ENCODE peak calls at places on chromosomes 3 and 15, in seven cellular contexts. W is HEK293T, Q is dorsolateral prefrontal cortex, P is adrenal gland, Y is right cardiac atrium, T is germinal center, O is stromal cell of bone marrow. R is an unnamed sample.
A peak's percentile ranks its signal among the peaks of the same experiment; 100 is the strongest.

GRCh38 chr3:138381950-138382715 is 33.8 kb downstream of the MRAS start:
- DNase-seq in W (no peak), Q (no peak), P (peak; percentile 85), Y (peak; percentile 85), T (no peak), O (peak; percentile 34), R (peak; percentile 93)

GRCh38 chr15:51576911-51577500 is 45.6 kb downstream of the DMXL2 start:
- DNase-seq in W (peak; percentile 4), Q (no peak), P (peak; percentile 21), Y (no peak), T (no peak), O (peak; percentile 59), R (no peak)

GRCh38 chr15:69595009-69595825 is 142.6 kb downstream of the RPLP1 start:
- DNase-seq in W (no peak), Q (no peak), P (peak; percentile 48), Y (peak; percentile 69), T (no peak), O (no peak), R (no peak)

GRCh38 chr3:139287557-139287956 is 56.3 kb upstream of the MRPS22 start:
- DNase-seq in W (no peak), Q (no peak), P (no peak), Y (no peak), T (no peak), O (no peak), R (no peak)

GRCh38 chr3:45737222-45737621 is 48.0 kb downstream of the SACM1L start:
- DNase-seq in W (no peak), Q (no peak), P (no peak), Y (no peak), T (no peak), O (no peak), R (no peak)

GRCh38 chr3:128457918-128458317 is 8.8 kb downstream of the DNAJB8 start:
- DNase-seq in W (no peak), Q (no peak), P (no peak), Y (no peak), T (no peak), O (no peak), R (peak; percentile 52)

GRCh38 chr3:129383292-129383860 is 45.1 kb downstream of the EFCAB12 start:
- DNase-seq in W (peak; percentile 81), Q (peak; percentile 58), P (peak; percentile 78), Y (peak; percentile 59), T (peak; percentile 86), O (no peak), R (no peak)

GRCh38 chr3:30835667-30836066 is 58.8 kb downstream of the GADL1 start:
- DNase-seq in W (no peak), Q (no peak), P (no peak), Y (no peak), T (no peak), O (no peak), R (no peak)

GRCh38 chr3:14775574-14775973 is 43.2 kb upstream of the FGD5 start:
- DNase-seq in W (no peak), Q (no peak), P (no peak), Y (no peak), T (no peak), O (no peak), R (no peak)

GRCh38 chr3:124395165-124395564 is 335.1 kb upstream of the UMPS start:
- DNase-seq in W (no peak), Q (no peak), P (no peak), Y (no peak), T (no peak), O (no peak), R (no peak)

GRCh38 chr3:183317886-183318845 is 65.1 kb downstream of the B3GNT5 start:
- DNase-seq in W (no peak), Q (no peak), P (no peak), Y (no peak), T (no peak), O (no peak), R (no peak)

GRCh38 chr3:129463736-129464135 is 23.7 kb downstream of the IFT122 start:
- DNase-seq in W (no peak), Q (no peak), P (no peak), Y (no peak), T (no peak), O (no peak), R (no peak)

GRCh38 chr3:14725564-14726420 is 50.9 kb downstream of the C3orf20 start:
- DNase-seq in W (no peak), Q (no peak), P (peak; percentile 25), Y (peak; percentile 70), T (no peak), O (no peak), R (peak; percentile 82)

GRCh38 chr3:104519968-104520655 is 846.6 kb upstream of the ALCAM start:
- DNase-seq in W (no peak), Q (no peak), P (no peak), Y (no peak), T (peak; percentile 21), O (peak; percentile 51), R (no peak)

GRCh38 chr3:27213450-27213849 is 155.7 kb downstream of the NEK10 start:
- DNase-seq in W (no peak), Q (no peak), P (no peak), Y (no peak), T (no peak), O (no peak), R (no peak)

GRCh38 chr15:22873204-22873701 is 34.8 kb downstream of the NIPA2 start:
- DNase-seq in W (no peak), Q (no peak), P (no peak), Y (no peak), T (no peak), O (no peak), R (peak; percentile 48)

GRCh38 chr15:42919308-42919707 is 1.3 kb downstream of the TTBK2 start:
- DNase-seq in W (no peak), Q (no peak), P (no peak), Y (no peak), T (no peak), O (no peak), R (no peak)

GRCh38 chr15:92011611-92012367 is 158.3 kb downstream of the SLCO3A1 start:
- DNase-seq in W (no peak), Q (no peak), P (peak; percentile 85), Y (peak; percentile 46), T (peak; percentile 13), O (no peak), R (no peak)

GRCh38 chr3:112514527-112515128 is 15.4 kb upstream of the BTLA start:
- DNase-seq in W (no peak), Q (no peak), P (no peak), Y (no peak), T (no peak), O (peak; percentile 6), R (no peak)

GRCh38 chr15:68982002-68982401 is 32.5 kb upstream of the NOX5 start:
- DNase-seq in W (no peak), Q (no peak), P (no peak), Y (no peak), T (no peak), O (no peak), R (no peak)

GRCh38 chr3:112109313-112109712 is 23.1 kb downstream of the C3orf52 start:
- DNase-seq in W (no peak), Q (no peak), P (no peak), Y (no peak), T (no peak), O (no peak), R (no peak)

GRCh38 chr3:35677797-35678196 is 38.5 kb downstream of the ARPP21 start:
- DNase-seq in W (no peak), Q (no peak), P (no peak), Y (no peak), T (no peak), O (no peak), R (no peak)

GRCh38 chr3:43236008-43236407 is 50.3 kb upstream of the SNRK start:
- DNase-seq in W (no peak), Q (no peak), P (no peak), Y (no peak), T (no peak), O (peak; percentile 14), R (no peak)